ENCODE peak calls at places on chromosomes 5 and 9, in six cellular contexts. N, Z, S, B, C and G are unnamed samples.

GRCh38 chr5:142808778-142809606 is 38.8 kb downstream of the ARHGAP26 start:
- DNase-seq in Z (no peak), S (no peak), B (no peak), N (no peak), C (no peak), G (no peak)

GRCh38 chr5:154663424-154663823 is 91.8 kb upstream of the LARP1 start:
- DNase-seq in Z (no peak), B (no peak), S (no peak), N (no peak), C (no peak), G (no peak)

GRCh38 chr9:137907776-137908175 is 30.2 kb downstream of the CACNA1B start:
- DNase-seq in Z (no peak), B (no peak), S (no peak), C (no peak), N (no peak), G (peak)

GRCh38 chr5:62152394-62153123 is 153.4 kb upstream of the KIF2A start:
- DNase-seq in S (no peak), C (no peak), Z (no peak), B (no peak), N (no peak), G (no peak)

GRCh38 chr5:72378636-72379289 is 58.6 kb downstream of the PTCD2 start:
- DNase-seq in S (peak), C (no peak), N (no peak), Z (no peak), B (peak), G (peak)

GRCh38 chr5:122154910-122155309 is 25.6 kb downstream of the ZNF474 start:
- DNase-seq in C (no peak), B (no peak), Z (no peak), N (no peak), S (no peak), G (no peak)

GRCh38 chr5:120473332-120473731 is 9.2 kb downstream of the PRR16 start:
- DNase-seq in C (no peak), Z (no peak), N (no peak), B (no peak), S (no peak), G (no peak)

GRCh38 chr9:136550439-136551085 is 4.7 kb upstream of the NOTCH1 start:
- DNase-seq in N (no peak), C (no peak), Z (no peak), B (no peak), S (no peak), G (no peak)

GRCh38 chr5:77644443-77645157 is 6.1 kb upstream of the OTP start:
- DNase-seq in C (no peak), N (no peak), Z (no peak), B (no peak), S (peak), G (no peak)

GRCh38 chr9:35538361-35539234 is 48.7 kb downstream of the RUSC2 start:
- DNase-seq in Z (peak), C (no peak), S (no peak), B (no peak), N (no peak), G (peak)

GRCh38 chr9:134993996-134994720 is 76.4 kb upstream of the FCN1 start:
- DNase-seq in N (no peak), B (no peak), S (no peak), Z (no peak), C (no peak), G (no peak)

GRCh38 chr5:151825445-151825844 is 53.7 kb downstream of the G3BP1 start:
- DNase-seq in S (peak), C (peak), Z (peak), B (peak), N (peak), G (peak)

GRCh38 chr9:36698984-36699383 is 126.3 kb downstream of the MELK start:
- DNase-seq in S (no peak), B (no peak), C (no peak), Z (no peak), N (no peak), G (no peak)

GRCh38 chr9:109411069-109411761 is 86.9 kb downstream of the PTPN3 start:
- DNase-seq in B (no peak), Z (no peak), S (no peak), N (no peak), C (peak), G (no peak)

GRCh38 chr5:133696782-133697507 is 84.6 kb upstream of the FSTL4 start:
- DNase-seq in N (no peak), C (no peak), B (no peak), Z (no peak), S (no peak), G (peak)

GRCh38 chr9:70868661-70869652 is 252.5 kb downstream of the TRPM3 start:
- DNase-seq in N (no peak), B (no peak), C (no peak), S (peak), Z (no peak), G (peak)

GRCh38 chr9:123431581-123431980 is 75.6 kb downstream of the CRB2 start:
- DNase-seq in C (no peak), S (no peak), N (no peak), B (no peak), Z (no peak), G (no peak)

GRCh38 chr9:110283736-110284135 is 27.4 kb upstream of the TXN start:
- DNase-seq in B (peak), N (no peak), C (no peak), Z (no peak), S (no peak), G (no peak)

GRCh38 chr5:8491254-8491653 is 622.3 kb downstream of the MTRR start:
- DNase-seq in Z (no peak), C (no peak), S (no peak), B (no peak), N (no peak), G (no peak)

GRCh38 chr9:115211413-115212204 is 93.7 kb upstream of the TNC start:
- DNase-seq in N (no peak), B (no peak), S (no peak), C (no peak), Z (no peak), G (no peak)

GRCh38 chr9:94603259-94603776 is 9.7 kb upstream of the FBP2 start:
- DNase-seq in S (peak), N (peak), C (peak), B (peak), Z (peak), G (peak)

GRCh38 chr5:1952456-1953099 is 69.9 kb upstream of the IRX4 start:
- DNase-seq in N (no peak), Z (no peak), S (no peak), B (no peak), C (no peak), G (no peak)

GRCh38 chr5:95153581-95153980 is 131.3 kb downstream of the MCTP1 start:
- DNase-seq in Z (no peak), N (no peak), C (no peak), S (no peak), B (no peak), G (no peak)

GRCh38 chr9:110101531-110102161 is 106.3 kb downstream of the C9orf152 start:
- DNase-seq in S (no peak), Z (peak), N (no peak), C (no peak), B (no peak), G (no peak)

GRCh38 chr9:112086627-112087026 is 88.5 kb downstream of the SUSD1 start:
- DNase-seq in Z (no peak), B (peak), C (no peak), N (no peak), S (peak), G (peak)